ENCODE peak calls at places on chromosomes 13 and 19, in six cellular contexts. X is EH; U is uterus; T is HCEC 1CT; J is stimulated activated CD4-positive, alpha-beta T cell treated with anti-CD3 and anti-CD28 coated beads, Interleukin-1b, Interleukin-23, amount 100 ng/mL, for 1 hour; Y is Jurkat, Clone E6-1. A is an unnamed sample.

GRCh38 chr13:51370116-51370515 is 30.6 kb downstream of the SERPINE3 start:
- DNase-seq in Y (no peak), X (peak; percentile 52), T (peak; percentile 59), U (no peak), J (no peak), A (no peak)

GRCh38 chr19:12838182-12838890 is at the start of gene MAST1:
- DNase-seq in X (peak; percentile 26), J (no peak), T (no peak), Y (no peak), U (no peak), A (no peak)

GRCh38 chr13:85806553-85807175 is 7.4 kb upstream of the SLITRK6 start:
- DNase-seq in J (no peak), U (no peak), T (peak; percentile 37), Y (peak; percentile 51), X (peak; percentile 52), A (no peak)

GRCh38 chr13:48126944-48127814 is 32.3 kb upstream of the MED4 start:
- DNase-seq in X (peak; percentile 69), J (peak; percentile 4), U (peak; percentile 57), Y (peak; percentile 82), T (peak; percentile 64), A (peak; percentile 44)

GRCh38 chr19:39479916-39480315 is 722 bp upstream of the TIMM50 start:
- DNase-seq in U (no peak), X (no peak), T (no peak), J (no peak), Y (no peak), A (no peak)

GRCh38 chr19:57027360-57027759 is 92.4 kb upstream of the USP29 start:
- DNase-seq in Y (no peak), X (no peak), T (no peak), J (no peak), U (no peak), A (no peak)

GRCh38 chr19:47415953-47416666 is 3.2 kb downstream of the MEIS3 start:
- DNase-seq in X (no peak), Y (no peak), J (no peak), T (no peak), U (no peak), A (no peak)

GRCh38 chr13:87736849-87737400 is 65.8 kb downstream of the SLITRK5 start:
- DNase-seq in X (no peak), Y (no peak), T (peak; percentile 45), U (no peak), J (no peak), A (no peak)

GRCh38 chr13:74061939-74062595 is 72.1 kb downstream of the KLF12 start:
- DNase-seq in Y (peak; percentile 80), T (peak; percentile 45), X (peak; percentile 76), U (peak; percentile 31), J (no peak), A (no peak)

GRCh38 chr13:49063526-49063925 is 87.8 kb downstream of the FNDC3A start:
- DNase-seq in X (peak; percentile 72), T (no peak), U (no peak), J (no peak), Y (no peak), A (no peak)

GRCh38 chr19:2796659-2797266 is 11.5 kb downstream of the THOP1 start:
- DNase-seq in Y (no peak), X (no peak), T (no peak), J (no peak), U (no peak), A (no peak)

GRCh38 chr13:84630486-84630885 is 748.2 kb upstream of the SLITRK1 start:
- DNase-seq in J (no peak), Y (no peak), X (no peak), T (no peak), U (no peak), A (no peak)

GRCh38 chr13:59447031-59447430 is 716.7 kb downstream of the DIAPH3 start:
- DNase-seq in T (no peak), Y (peak; percentile 68), J (no peak), U (no peak), X (peak; percentile 59), A (no peak)

GRCh38 chr19:17848598-17849292 is 963 bp upstream of the JAK3 start:
- DNase-seq in X (no peak), U (no peak), T (no peak), J (no peak), Y (no peak), A (no peak)

GRCh38 chr13:28329395-28330158 is 165.4 kb downstream of the FLT1 start:
- DNase-seq in Y (no peak), U (peak; percentile 24), J (no peak), T (peak; percentile 75), X (peak; percentile 99), A (no peak)